ENCODE peak calls at places on chromosome 2, in seven cellular contexts. F is upper lobe of right lung, M is heart right ventricle, W is H1, G is stomach, L is cardiac muscle cell, S is adrenal gland. R is an unnamed sample. For H3K4me1 and H3K27me3, the result is how much of the 10 kb centered on the place peaks cover.

GRCh38 chr2:111169268-111169667 is 48.6 kb downstream of the BCL2L11 start:
- DNase-seq in F (no peak), M (no peak), W (no peak), G (no peak), L (no peak), S (no peak), R (no peak)

GRCh38 chr2:233990261-233990798 is 60.2 kb upstream of the SPP2 start:
- DNase-seq in F (no peak), M (no peak), W (no peak), G (peak), L (no peak), S (no peak), R (no peak)

GRCh38 chr2:196170681-196171247 is 614 bp downstream of the STK17B start:
- DNase-seq in F (peak), M (peak), W (no peak), G (peak), L (peak), S (peak), R (no peak)

GRCh38 chr2:65367517-65367916 is 64.9 kb downstream of the SPRED2 start:
- DNase-seq in F (no peak), M (no peak), W (no peak), G (peak), L (peak), S (no peak), R (no peak)

GRCh38 chr2:96906719-96907404 is 37.0 kb upstream of the SEMA4C start:
- DNase-seq in F (no peak), M (peak), W (no peak), G (no peak), L (no peak), S (no peak), R (no peak)

GRCh38 chr2:147382322-147382948 is 462.4 kb upstream of the ACVR2A start:
- DNase-seq in F (no peak), M (no peak), W (no peak), G (no peak), L (no peak), S (no peak), R (no peak)

GRCh38 chr2:46561731-46562450 is 82.5 kb downstream of the TMEM247 start:
- DNase-seq in F (no peak), M (no peak), W (no peak), G (no peak), L (peak), S (no peak), R (no peak)

GRCh38 chr2:186093168-186093567 is 354.6 kb downstream of the FSIP2 start:
- DNase-seq in F (no peak), M (no peak), W (no peak), G (no peak), L (no peak), S (no peak), R (no peak)

GRCh38 chr2:69694894-69695849 is 46.8 kb upstream of the ANXA4 start:
- DNase-seq in F (no peak), M (no peak), W (no peak), G (no peak), L (peak), S (no peak), R (no peak)

GRCh38 chr2:231691251-231691772 is 17.0 kb upstream of the PTMA start:
- DNase-seq in F (no peak), M (no peak), W (no peak), G (no peak), L (no peak), S (no peak), R (no peak)

GRCh38 chr2:74286725-74287124 is 56.5 kb downstream of the SLC4A5 start:
- DNase-seq in F (no peak), M (no peak), W (no peak), G (no peak), L (no peak), S (no peak), R (no peak)

GRCh38 chr2:40511661-40512213 is 59.8 kb upstream of the SLC8A1 start:
- DNase-seq in F (no peak), M (no peak), W (no peak), G (no peak), L (peak), S (peak), R (no peak)

GRCh38 chr2:100741880-100742814 is 77.8 kb upstream of the NPAS2 start:
- DNase-seq in F (no peak), M (no peak), W (no peak), G (no peak), L (peak), S (peak), R (no peak)

GRCh38 chr2:60275958-60276357 is 277.5 kb downstream of the BCL11A start:
- DNase-seq in F (no peak), M (no peak), W (no peak), G (no peak), L (no peak), S (no peak), R (no peak)

GRCh38 chr2:148615446-148615845 is 29.1 kb upstream of the EPC2 start:
- DNase-seq in F (no peak), M (no peak), W (no peak), G (no peak), L (no peak), S (no peak), R (no peak)

GRCh38 chr2:67510745-67511144 is 113.6 kb downstream of the ETAA1 start:
- DNase-seq in F (no peak), M (no peak), W (no peak), G (no peak), L (peak), S (no peak), R (no peak)

GRCh38 chr2:128304330-128304714 is 14.3 kb downstream of the HS6ST1 start:
- DNase-seq in F (no peak), M (no peak), W (no peak), G (no peak), L (no peak), S (no peak), R (no peak)

GRCh38 chr2:160602073-160602472 is 108.5 kb upstream of the RBMS1 start:
- DNase-seq in F (no peak), M (no peak), W (no peak), G (no peak), L (no peak), S (peak), R (no peak)
- TF ChIP-seq CTCF in F (no peak), M (no peak), W (no peak), G (no peak), L (no peak), S (no peak), R (no peak)

DNA sequence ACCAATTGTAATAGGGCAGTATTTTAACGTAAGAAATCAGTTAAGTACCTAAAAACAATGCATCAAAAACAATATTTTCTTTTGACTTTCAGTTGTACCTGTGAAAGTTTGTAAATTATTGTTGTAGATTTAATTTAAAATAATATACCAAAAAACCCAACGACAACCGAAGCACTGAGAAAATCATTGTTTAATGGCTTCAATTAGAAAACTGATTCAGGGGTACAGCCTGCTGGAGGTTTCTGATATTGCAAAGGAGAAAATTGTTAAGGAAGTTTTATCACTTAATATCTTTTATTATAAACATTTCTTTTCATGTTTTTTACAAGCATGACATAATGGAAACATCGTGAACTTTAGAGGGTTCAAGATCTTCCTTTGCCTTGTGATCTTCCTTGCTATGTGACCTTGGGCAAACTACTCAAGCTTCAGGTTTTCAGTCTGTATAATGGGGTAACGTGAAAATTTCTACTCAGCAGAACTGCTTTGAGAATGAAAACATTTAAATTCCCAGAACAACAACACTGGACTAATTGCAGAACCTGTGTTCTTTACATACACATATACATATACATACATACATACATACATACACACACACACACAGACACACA is 76.3 kb upstream of the GLS start:
- DNase-seq in F (no peak), M (no peak), W (no peak), G (no peak), L (peak), S (no peak), R (no peak)
- H3K4me1 ChIP-seq in F (under half), M (under half), W (under half), G (under half), L (under half), S (under half), R (under half)

GRCh38 chr2:119011910-119012209 is 69.9 kb downstream of the MARCO start:
- DNase-seq in F (no peak), M (no peak), W (no peak), G (no peak), L (no peak), S (no peak), R (no peak)

GRCh38 chr2:119012345-119013301 is 70.6 kb downstream of the MARCO start:
- DNase-seq in F (no peak), M (no peak), W (no peak), G (no peak), L (no peak), S (no peak), R (no peak)

GRCh38 chr2:119011162-119011909 is 69.3 kb downstream of the MARCO start:
- DNase-seq in F (peak), M (peak), W (peak), G (peak), L (peak), S (no peak), R (no peak)

GRCh38 chr2:119015849-119016248 is 73.9 kb downstream of the MARCO start:
- DNase-seq in F (no peak), M (no peak), W (no peak), G (no peak), L (no peak), S (no peak), R (no peak)

GRCh38 chr2:119013640-119014039 is 71.6 kb downstream of the MARCO start:
- DNase-seq in F (peak), M (no peak), W (no peak), G (no peak), L (no peak), S (no peak), R (no peak)
- H3K27me3 ChIP-seq in F (under half), M (under half), W (under half), G (half or more), L (under half), S (under half), R (half or more)

GRCh38 chr2:42793314-42794270 is 1.2 kb upstream of the HAAO start:
- DNase-seq in F (no peak), M (no peak), W (no peak), G (no peak), L (peak), S (no peak), R (no peak)

GRCh38 chr2:42795871-42796301 is 3.5 kb upstream of the HAAO start:
- DNase-seq in F (no peak), M (no peak), W (no peak), G (no peak), L (peak), S (no peak), R (no peak)

GRCh38 chr2:42795275-42795674 is 2.9 kb upstream of the HAAO start:
- DNase-seq in F (no peak), M (no peak), W (no peak), G (no peak), L (no peak), S (no peak), R (no peak)

GRCh38 chr2:42792583-42793313 is at the start of gene HAAO:
- DNase-seq in F (peak), M (peak), W (no peak), G (peak), L (peak), S (no peak), R (no peak)

DNA sequence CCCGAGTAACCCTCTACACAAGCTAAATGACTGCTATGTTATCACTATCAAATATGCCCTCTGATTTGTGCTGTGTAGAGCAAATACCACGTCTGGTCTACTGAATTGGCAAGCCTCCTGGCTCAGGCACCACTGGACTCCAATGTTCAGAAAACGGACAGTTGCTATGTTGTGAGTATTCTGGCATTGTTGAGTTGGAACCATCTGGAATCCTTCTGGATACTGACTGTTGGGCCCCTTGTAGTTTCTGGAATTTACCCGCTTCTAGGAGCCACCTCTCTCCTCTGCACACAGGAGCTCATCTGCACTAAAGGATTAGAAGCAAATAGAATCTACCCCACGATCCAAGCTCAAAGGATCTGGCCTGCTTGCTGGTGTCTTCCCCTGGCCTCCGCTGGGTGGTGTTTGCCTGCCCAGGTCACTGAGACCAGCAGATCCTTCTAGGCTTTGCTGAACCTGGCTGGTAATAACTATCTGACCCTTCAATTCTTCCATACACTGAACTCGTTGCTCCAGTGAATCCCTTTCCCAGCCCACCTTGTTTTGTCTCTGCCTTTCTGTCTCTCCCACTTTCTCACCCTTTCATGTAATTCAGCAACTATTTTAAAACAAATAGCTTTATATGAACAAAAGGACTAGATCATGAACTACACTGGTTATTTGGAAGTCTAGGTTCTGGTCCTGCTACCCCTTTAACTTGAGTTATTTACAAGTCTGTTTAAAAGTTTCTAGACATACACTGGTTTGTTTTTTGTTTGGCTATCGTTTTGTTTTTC is 2.1 kb upstream of the HAAO start:
- DNase-seq in F (no peak), M (no peak), W (peak), G (no peak), L (peak), S (no peak), R (no peak)
- TF ChIP-seq CTCF in F (peak), M (no peak), W (peak), G (no peak), L (peak), S (no peak), R (no peak)

DNA sequence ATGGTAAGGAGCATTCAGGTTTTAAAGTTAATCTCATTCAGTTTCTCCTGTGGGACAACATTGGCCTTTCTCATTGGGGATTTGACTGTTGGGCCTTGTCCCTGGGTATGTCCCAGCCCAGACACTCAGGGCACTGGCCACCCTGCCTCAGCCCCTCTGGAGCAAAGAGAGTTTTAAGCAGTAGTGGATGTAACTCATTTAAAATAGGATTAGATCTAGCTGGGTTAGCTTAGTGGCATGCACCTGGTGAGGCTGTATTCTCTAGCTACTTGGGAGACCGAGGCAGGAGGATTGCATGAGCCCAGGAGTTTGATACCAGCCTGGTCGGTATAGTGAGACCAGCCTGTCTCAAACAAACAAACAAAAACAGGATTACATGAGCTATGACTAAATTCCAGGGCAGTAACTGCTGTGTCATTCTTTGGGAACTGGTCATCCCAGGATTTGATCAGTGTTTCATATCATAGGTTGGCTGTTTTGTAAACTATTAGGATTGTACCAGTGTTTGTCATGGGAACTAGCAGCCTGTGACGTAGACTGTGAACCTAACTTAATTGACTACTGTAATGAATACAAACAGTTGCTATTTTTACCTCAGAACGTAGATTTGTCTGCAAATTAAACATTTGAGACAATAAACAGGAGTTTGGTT is 12.5 kb downstream of the INPP4A start:
- DNase-seq in F (no peak), M (no peak), W (no peak), G (no peak), L (peak), S (no peak), R (no peak)
- H3K4me1 ChIP-seq in F (half or more), M (half or more), W (under half), G (under half), L (under half), S (half or more), R (half or more)

GRCh38 chr2:95025406-95026319 is at the start of gene MAL:
- DNase-seq in F (no peak), M (no peak), W (no peak), G (peak), L (peak), S (no peak), R (no peak)

GRCh38 chr2:95024960-95025405 is 525 bp upstream of the MAL start:
- DNase-seq in F (no peak), M (no peak), W (no peak), G (no peak), L (no peak), S (no peak), R (no peak)

GRCh38 chr2:95023222-95023597 is 2.3 kb upstream of the MAL start:
- DNase-seq in F (no peak), M (no peak), W (no peak), G (peak), L (no peak), S (no peak), R (no peak)

GRCh38 chr2:95022309-95023221 is 2.9 kb upstream of the MAL start:
- DNase-seq in F (peak), M (peak), W (peak), G (peak), L (peak), S (peak), R (no peak)

GRCh38 chr2:95024306-95024880 is 1.1 kb upstream of the MAL start:
- DNase-seq in F (no peak), M (no peak), W (no peak), G (no peak), L (no peak), S (no peak), R (no peak)
- H3K27me3 ChIP-seq in F (under half), M (half or more), W (under half), G (half or more), L (half or more), S (half or more), R (under half)

R was measured in esophagus squamous epithelium.